ENCODE peak calls at places on chromosomes 6 and 20, in five cellular contexts. M, L, G, Q and B are unnamed samples. For H3K4me1 and H3K27me3, the result is how much of the 10 kb centered on the place peaks cover.

GRCh38 chr6:133380047-133380446 is 138.9 kb downstream of the EYA4 start:
- DNase-seq in M (no peak), L (no peak), G (no peak), Q (no peak), B (no peak)

GRCh38 chr6:146886587-146887446 is 288.0 kb downstream of the ADGB start:
- DNase-seq in M (no peak), L (no peak), G (no peak), Q (no peak), B (no peak)

GRCh38 chr6:28597217-28597835 is 71.6 kb downstream of the GPX5 start:
- DNase-seq in M (no peak), L (no peak), G (no peak), Q (peak), B (peak)

GRCh38 chr6:14589192-14589591 is 471.6 kb downstream of the CD83 start:
- DNase-seq in M (no peak), L (no peak), G (no peak), Q (no peak), B (no peak)

GRCh38 chr6:42781811-42782688 is at the start of gene BICRAL:
- DNase-seq in M (peak), L (peak), G (peak), Q (peak), B (peak)

GRCh38 chr20:48930878-48931277 is 9.4 kb downstream of the ARFGEF2 start:
- DNase-seq in M (no peak), L (no peak), G (no peak), Q (no peak), B (no peak)

GRCh38 chr6:153208706-153209105 is 77.6 kb upstream of the RGS17 start:
- DNase-seq in M (no peak), L (no peak), G (no peak), Q (no peak), B (no peak)

GRCh38 chr6:77470983-77471382 is 7.7 kb upstream of the HTR1B start:
- DNase-seq in M (no peak), L (no peak), G (no peak), Q (peak), B (no peak)

GRCh38 chr20:47781631-47782030 is 3.6 kb downstream of the SULF2 start:
- DNase-seq in M (no peak), L (no peak), G (no peak), Q (no peak), B (no peak)

GRCh38 chr20:37270586-37271420 is 9.2 kb upstream of the GHRH start:
- DNase-seq in M (no peak), L (no peak), G (peak), Q (no peak), B (no peak)

GRCh38 chr20:12575352-12576095 is 433.2 kb upstream of the SPTLC3 start:
- DNase-seq in M (no peak), L (no peak), G (no peak), Q (no peak), B (no peak)

GRCh38 chr6:40350193-40350941 is 236.8 kb downstream of the LRFN2 start:
- DNase-seq in M (no peak), L (no peak), G (no peak), Q (no peak), B (no peak)

GRCh38 chr6:81735756-81736380 is 16.6 kb downstream of the TENT5A start:
- DNase-seq in M (no peak), L (no peak), G (no peak), Q (peak), B (no peak)

GRCh38 chr6:45591306-45591705 is 213.6 kb upstream of the SUPT3H start:
- DNase-seq in M (no peak), L (no peak), G (no peak), Q (peak), B (no peak)

GRCh38 chr20:1528811-1529210 is 28.7 kb downstream of the SIRPD start:
- DNase-seq in M (no peak), L (no peak), G (no peak), Q (peak), B (no peak)

GRCh38 chr6:119966484-119966883 is 616.9 kb upstream of the MAN1A1 start:
- DNase-seq in M (no peak), L (no peak), G (no peak), Q (peak), B (peak)

GRCh38 chr20:47126374-47126705 is 230.2 kb downstream of the ZMYND8 start:
- DNase-seq in M (no peak), L (no peak), G (no peak), Q (no peak), B (no peak)

GRCh38 chr20:46118481-46119020 is 437 bp downstream of the CD40 start:
- DNase-seq in M (no peak), L (no peak), G (peak), Q (no peak), B (no peak)

GRCh38 chr6:55953384-55953783 is 78.0 kb upstream of the BMP5 start:
- DNase-seq in M (no peak), L (no peak), G (no peak), Q (peak), B (peak)

GRCh38 chr6:80245043-80245442 is 138.6 kb downstream of the BCKDHB start:
- DNase-seq in M (no peak), L (no peak), G (no peak), Q (no peak), B (no peak)

GRCh38 chr20:20196610-20197009 is 144.3 kb downstream of the CFAP61 start:
- DNase-seq in M (no peak), L (no peak), G (no peak), Q (no peak), B (no peak)

GRCh38 chr6:158834675-158835385 is 15.7 kb upstream of the EZR start:
- DNase-seq in M (no peak), L (no peak), G (no peak), Q (no peak), B (no peak)

GRCh38 chr20:15799871-15800270 is 773.4 kb downstream of the KIF16B start:
- DNase-seq in M (no peak), L (no peak), G (no peak), Q (peak), B (no peak)

GRCh38 chr6:87572860-87573259 is 16.9 kb downstream of the RARS2 start:
- DNase-seq in M (no peak), L (no peak), G (no peak), Q (no peak), B (no peak)

GRCh38 chr6:26175428-26176181 is 88.4 kb downstream of the HFE start:
- DNase-seq in M (no peak), L (peak), G (no peak), Q (peak), B (peak)

GRCh38 chr6:69408886-69409285 is 387.9 kb downstream of the LMBRD1 start:
- DNase-seq in M (no peak), L (no peak), G (peak), Q (no peak), B (no peak)

GRCh38 chr6:134707342-134707982 is 242.4 kb downstream of the ALDH8A1 start:
- DNase-seq in M (no peak), L (peak), G (no peak), Q (peak), B (peak)

GRCh38 chr6:56382416-56382940 is 135.1 kb upstream of the COL21A1 start:
- DNase-seq in M (no peak), L (no peak), G (no peak), Q (no peak), B (peak)

GRCh38 chr20:3710027-3710426 is 2.4 kb downstream of the SIGLEC1 start:
- DNase-seq in M (no peak), L (no peak), G (no peak), Q (no peak), B (no peak)

GRCh38 chr6:30493643-30494250 is 4.4 kb downstream of the HLA-E start:
- DNase-seq in M (peak), L (no peak), G (no peak), Q (no peak), B (no peak)

GRCh38 chr6:93799226-93799625 is 379.9 kb upstream of the EPHA7 start:
- DNase-seq in M (no peak), L (no peak), G (no peak), Q (peak), B (no peak)

GRCh38 chr20:47368301-47368700 is 11.8 kb upstream of the ZMYND8 start:
- DNase-seq in M (no peak), L (no peak), G (no peak), Q (no peak), B (no peak)

GRCh38 chr6:24907959-24908358 is 27.8 kb downstream of the RIPOR2 start:
- DNase-seq in M (no peak), L (no peak), G (no peak), Q (no peak), B (no peak)

GRCh38 chr6:25942561-25943147 is 12.2 kb upstream of the SLC17A2 start:
- DNase-seq in M (no peak), L (peak), G (no peak), Q (peak), B (no peak)

GRCh38 chr20:38290829-38291581 is 13.0 kb upstream of the BPI start:
- DNase-seq in M (no peak), L (no peak), G (no peak), Q (peak), B (no peak)

GRCh38 chr6:33689879-33690278 is 21.6 kb downstream of the UQCC2 start:
- DNase-seq in M (no peak), L (no peak), G (no peak), Q (no peak), B (no peak)

GRCh38 chr20:59342017-59342957 is 41.9 kb downstream of the EDN3 start:
- DNase-seq in M (peak), L (no peak), G (no peak), Q (no peak), B (no peak)

GRCh38 chr6:129099696-129100095 is 216.8 kb downstream of the LAMA2 start:
- DNase-seq in M (no peak), L (no peak), G (no peak), Q (peak), B (no peak)

GRCh38 chr20:32920066-32920465 is 61.3 kb downstream of the EFCAB8 start:
- DNase-seq in M (no peak), L (no peak), G (peak), Q (no peak), B (no peak)
- H3K4me1 ChIP-seq in M (under half), L (under half), G (under half), Q (under half), B (under half)

DNA sequence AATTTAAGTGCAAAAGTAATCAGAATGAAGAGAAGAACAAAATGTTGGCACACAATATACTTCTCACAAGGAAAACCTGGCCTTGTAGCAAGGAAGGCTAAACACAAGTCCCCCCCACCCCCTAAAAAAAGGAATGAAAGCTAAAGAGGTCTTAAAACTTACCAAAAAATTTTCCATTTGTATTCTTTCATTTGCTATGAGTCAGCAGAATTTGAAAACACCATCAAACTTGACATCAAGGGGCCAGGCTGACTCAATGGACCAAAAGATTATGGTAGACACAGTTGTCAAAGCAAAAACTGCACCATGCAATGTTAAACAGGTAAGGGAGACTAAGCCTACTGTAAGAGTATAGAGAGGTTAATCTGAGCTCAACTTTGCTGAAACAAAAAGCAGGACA is 839.9 kb downstream of the FRK start:
- DNase-seq in M (no peak), L (no peak), G (no peak), Q (no peak), B (no peak)
- H3K27me3 ChIP-seq in M (under half), L (under half), G (under half), Q (under half), B (under half)

GRCh38 chr6:110341671-110342304 is 16.4 kb downstream of the METTL24 start:
- DNase-seq in M (no peak), L (no peak), G (no peak), Q (peak), B (peak)
- H3K4me1 ChIP-seq in M (under half), L (under half), G (under half), Q (under half), B (under half)

DNA sequence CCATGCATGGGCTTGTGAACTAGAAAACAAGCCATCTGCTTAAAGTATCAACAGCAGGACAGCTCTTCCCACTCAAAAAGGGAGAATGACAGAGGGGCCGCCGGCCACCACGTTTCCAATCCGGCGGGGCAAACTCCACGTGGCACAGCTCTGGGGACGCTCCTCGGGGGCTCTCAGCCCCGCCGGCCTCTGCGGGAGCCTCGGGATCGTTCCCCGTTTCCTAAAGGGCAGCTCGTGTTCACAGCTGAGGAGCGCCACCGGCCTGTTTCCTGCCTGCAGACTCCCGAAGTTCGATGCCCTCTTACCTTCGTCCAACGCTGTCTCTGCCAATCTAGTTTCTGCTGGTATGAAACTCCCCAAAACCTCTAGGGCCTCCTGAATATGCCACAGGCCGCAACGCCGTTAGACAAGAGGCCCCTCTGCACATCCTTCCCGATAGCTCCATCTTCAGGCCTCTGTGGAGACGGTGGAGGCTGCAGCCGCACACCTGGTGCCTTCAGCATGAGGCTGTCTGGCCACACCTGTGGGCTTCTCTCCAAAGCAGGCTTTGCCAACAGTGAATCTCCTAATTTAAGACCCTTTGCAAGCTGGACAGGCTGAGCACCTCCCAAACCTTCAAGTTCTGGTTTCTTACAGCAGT is 46.5 kb downstream of the KCNQ2 start:
- DNase-seq in M (peak), L (no peak), G (no peak), Q (peak), B (no peak)
- H3K27me3 ChIP-seq in M (under half), L (under half), G (under half), Q (under half), B (under half)

GRCh38 chr20:22579119-22579427 is 5.3 kb downstream of the FOXA2 start:
- DNase-seq in M (no peak), L (peak), G (no peak), Q (no peak), B (no peak)
- H3K4me1 ChIP-seq in M (under half), L (under half), G (under half), Q (under half), B (under half)

GRCh38 chr20:62993856-62994494 is 12.8 kb downstream of the BHLHE23 start:
- DNase-seq in M (no peak), L (no peak), G (no peak), Q (no peak), B (no peak)
- H3K27me3 ChIP-seq in M (under half), L (half or more), G (under half), Q (under half), B (half or more)

GRCh38 chr20:43936805-43937204 is 22.2 kb downstream of the TOX2 start:
- DNase-seq in M (no peak), L (no peak), G (peak), Q (no peak), B (no peak)
- H3K4me1 ChIP-seq in M (half or more), L (under half), G (under half), Q (under half), B (under half)

DNA sequence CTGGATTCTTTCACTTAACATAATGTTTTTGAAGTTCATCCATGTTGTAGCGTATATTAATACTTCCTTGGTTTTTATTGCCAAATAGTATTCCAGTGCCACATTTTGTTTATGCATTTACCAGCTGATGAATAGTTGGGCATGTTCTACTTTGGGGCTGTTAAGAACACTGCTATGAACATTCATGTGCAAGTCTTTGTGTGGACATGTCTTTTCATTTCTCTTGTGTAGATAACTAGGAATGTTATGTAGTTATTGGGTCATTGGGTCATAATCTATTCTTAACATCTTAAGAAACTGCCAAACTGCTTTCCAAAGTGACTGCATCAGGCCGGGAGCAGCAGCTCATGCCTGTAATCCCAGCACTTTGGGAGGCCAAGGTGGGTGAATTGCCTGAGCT is 43.8 kb upstream of the GLP1R start:
- DNase-seq in M (no peak), L (no peak), G (no peak), Q (no peak), B (no peak)
- H3K27me3 ChIP-seq in M (under half), L (under half), G (under half), Q (half or more), B (under half)

GRCh38 chr20:63657937-63658748 is at the start of gene RTEL1:
- DNase-seq in M (peak), L (peak), G (peak), Q (peak), B (peak)

GRCh38 chr20:63657260-63657936 is 714 bp upstream of the RTEL1 start:
- DNase-seq in M (peak), L (no peak), G (no peak), Q (no peak), B (peak)

GRCh38 chr20:63660622-63661021 is 2.5 kb downstream of the RTEL1 start:
- DNase-seq in M (no peak), L (no peak), G (no peak), Q (no peak), B (no peak)

GRCh38 chr20:63659370-63659769 is 1.3 kb downstream of the RTEL1 start:
- DNase-seq in M (no peak), L (no peak), G (no peak), Q (peak), B (no peak)

GRCh38 chr20:63658749-63659187 is 656 bp downstream of the RTEL1 start:
- DNase-seq in M (no peak), L (no peak), G (no peak), Q (no peak), B (peak)
- H3K4me1 ChIP-seq in M (under half), L (under half), G (under half), Q (under half), B (under half)

DNA sequence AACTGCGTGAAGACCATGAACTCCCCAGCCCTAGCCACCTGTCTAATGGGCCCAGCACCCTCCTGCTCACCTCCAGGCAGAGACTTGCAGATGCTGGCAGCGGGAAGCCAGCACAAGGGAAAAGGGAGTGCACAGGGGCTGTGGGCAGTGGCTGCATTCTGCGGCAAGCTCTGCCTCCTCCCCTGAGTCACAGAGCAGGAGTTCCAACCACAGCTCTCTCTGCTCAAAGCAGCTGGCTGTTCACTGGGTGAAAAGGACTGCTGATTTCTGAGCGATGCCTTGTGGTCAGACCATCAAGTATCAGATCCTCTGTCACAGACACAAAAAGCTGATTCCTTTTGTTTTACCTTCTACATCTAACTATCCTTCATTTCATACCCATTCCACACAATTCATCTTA is 10.5 kb downstream of the NKX2-2 start:
- DNase-seq in M (no peak), L (no peak), G (no peak), Q (peak), B (no peak)
- H3K27me3 ChIP-seq in M (under half), L (half or more), G (under half), Q (under half), B (under half)